ENCODE peak calls at places on chromosomes 2 and 18, in five cellular contexts. M, U, J, H and O are unnamed samples.

GRCh38 chr2:99562516-99562915 is 72.7 kb upstream of the REV1 start:
- DNase-seq in M (no peak), J (no peak), H (no peak), U (no peak), O (no peak)

GRCh38 chr2:162086904-162087303 is 12.9 kb upstream of the DPP4 start:
- DNase-seq in U (no peak), M (no peak), H (no peak), J (no peak), O (no peak)

GRCh38 chr2:232871835-232872736 is 2.0 kb downstream of the SNORC start:
- DNase-seq in H (peak; percentile 78), J (no peak), U (peak; percentile 45), M (no peak), O (peak; percentile 39)

GRCh38 chr2:31725444-31725843 is 144.7 kb upstream of the SRD5A2 start:
- DNase-seq in H (no peak), U (no peak), J (no peak), M (no peak), O (no peak)

GRCh38 chr2:212423089-212423488 is 115.5 kb downstream of the ERBB4 start:
- DNase-seq in J (no peak), M (no peak), U (no peak), H (no peak), O (no peak)

GRCh38 chr18:68262697-68263293 is 452.1 kb downstream of the TMX3 start:
- DNase-seq in J (no peak), M (no peak), H (no peak), U (no peak), O (no peak)

GRCh38 chr2:63817382-63817781 is 24.3 kb upstream of the UGP2 start:
- DNase-seq in H (no peak), M (no peak), J (no peak), U (no peak), O (no peak)

GRCh38 chr2:60152226-60152833 is 401.1 kb downstream of the BCL11A start:
- DNase-seq in J (no peak), U (no peak), M (no peak), H (no peak), O (peak; percentile 43)

GRCh38 chr2:224259831-224260230 is 142.1 kb downstream of the FAM124B start:
- DNase-seq in H (no peak), J (no peak), U (no peak), M (no peak), O (no peak)

GRCh38 chr18:60541661-60542060 is 169.1 kb upstream of the MC4R start:
- DNase-seq in H (no peak), M (no peak), J (no peak), U (no peak), O (no peak)

GRCh38 chr2:166765141-166765540 is 123.1 kb upstream of the XIRP2 start:
- DNase-seq in U (no peak), J (no peak), H (no peak), M (peak; percentile 24), O (peak; percentile 1)